ENCODE peak calls at places on chromosomes 7 and 10, in six cellular contexts. One of them, this sample, is unnamed.

GRCh38 chr7:48180981-48181380 is 9.7 kb downstream of the ABCA13 start:
- DNase-seq in sigmoid colon: no peak
- DNase-seq in transverse colon: no peak
- DNase-seq in H1: no peak
- DNase-seq in tibial nerve: no peak
- DNase-seq in HCT116: no peak
- DNase-seq in this sample: no peak

GRCh38 chr10:35043796-35044344 is 46.3 kb downstream of the CUL2 start:
- DNase-seq in sigmoid colon: no peak
- DNase-seq in transverse colon: no peak
- DNase-seq in H1: no peak
- DNase-seq in tibial nerve: no peak
- DNase-seq in HCT116: no peak
- DNase-seq in this sample: no peak

GRCh38 chr10:132371641-132372081 is 25.3 kb upstream of the PWWP2B start:
- DNase-seq in sigmoid colon: no peak
- DNase-seq in transverse colon: no peak
- DNase-seq in H1: no peak
- DNase-seq in tibial nerve: no peak
- DNase-seq in HCT116: peak; percentile 15
- DNase-seq in this sample: no peak

GRCh38 chr10:26112532-26112931 is 104.0 kb upstream of the GAD2 start:
- DNase-seq in sigmoid colon: no peak
- DNase-seq in transverse colon: no peak
- DNase-seq in H1: no peak
- DNase-seq in tibial nerve: no peak
- DNase-seq in HCT116: no peak
- DNase-seq in this sample: no peak

GRCh38 chr10:48684463-48684791 is 246 bp upstream of the WDFY4 start:
- DNase-seq in sigmoid colon: no peak
- DNase-seq in transverse colon: no peak
- DNase-seq in H1: no peak
- DNase-seq in tibial nerve: no peak
- DNase-seq in HCT116: no peak
- DNase-seq in this sample: no peak

GRCh38 chr7:22474645-22475044 is 25.3 kb downstream of the STEAP1B start:
- DNase-seq in sigmoid colon: no peak
- DNase-seq in transverse colon: no peak
- DNase-seq in H1: no peak
- DNase-seq in tibial nerve: no peak
- DNase-seq in HCT116: no peak
- DNase-seq in this sample: no peak

GRCh38 chr7:4102231-4102841 is 579.8 kb upstream of the FOXK1 start:
- DNase-seq in sigmoid colon: no peak
- DNase-seq in transverse colon: no peak
- DNase-seq in H1: no peak
- DNase-seq in tibial nerve: no peak
- DNase-seq in HCT116: no peak
- DNase-seq in this sample: no peak

GRCh38 chr7:51246258-51247245 is 70.1 kb downstream of the COBL start:
- DNase-seq in sigmoid colon: no peak
- DNase-seq in transverse colon: no peak
- DNase-seq in H1: no peak
- DNase-seq in tibial nerve: no peak
- DNase-seq in HCT116: no peak
- DNase-seq in this sample: no peak

GRCh38 chr10:17241611-17242333 is 13.7 kb downstream of the VIM start:
- DNase-seq in sigmoid colon: no peak
- DNase-seq in transverse colon: no peak
- DNase-seq in H1: no peak
- DNase-seq in tibial nerve: no peak
- DNase-seq in HCT116: no peak
- DNase-seq in this sample: no peak

GRCh38 chr7:75642810-75643486 is 95.8 kb downstream of the HIP1 start:
- DNase-seq in sigmoid colon: no peak
- DNase-seq in transverse colon: peak; percentile 53
- DNase-seq in H1: no peak
- DNase-seq in tibial nerve: no peak
- DNase-seq in HCT116: peak; percentile 54
- DNase-seq in this sample: peak; percentile 68

GRCh38 chr10:77637474-77637985 is at the start of gene KCNMA1:
- DNase-seq in sigmoid colon: peak; percentile 83
- DNase-seq in transverse colon: peak; percentile 26
- DNase-seq in H1: no peak
- DNase-seq in tibial nerve: no peak
- DNase-seq in HCT116: no peak
- DNase-seq in this sample: no peak

GRCh38 chr10:26890956-26891355 is 30.2 kb upstream of the ABI1 start:
- DNase-seq in sigmoid colon: no peak
- DNase-seq in transverse colon: peak; percentile 73
- DNase-seq in H1: no peak
- DNase-seq in tibial nerve: no peak
- DNase-seq in HCT116: peak; percentile 62
- DNase-seq in this sample: no peak

GRCh38 chr7:126856691-126857291 is 395.9 kb downstream of the GRM8 start:
- DNase-seq in sigmoid colon: no peak
- DNase-seq in transverse colon: no peak
- DNase-seq in H1: no peak
- DNase-seq in tibial nerve: no peak
- DNase-seq in HCT116: peak; percentile 8
- DNase-seq in this sample: no peak

GRCh38 chr10:91901784-91902677 is 7.3 kb downstream of the FGFBP3 start:
- DNase-seq in sigmoid colon: no peak
- DNase-seq in transverse colon: no peak
- DNase-seq in H1: no peak
- DNase-seq in tibial nerve: no peak
- DNase-seq in HCT116: peak; percentile 42
- DNase-seq in this sample: no peak

GRCh38 chr10:78973901-78974408 is 94.8 kb upstream of the ZMIZ1 start:
- DNase-seq in sigmoid colon: peak; percentile 85
- DNase-seq in transverse colon: no peak
- DNase-seq in H1: peak; percentile 71
- DNase-seq in tibial nerve: peak; percentile 59
- DNase-seq in HCT116: peak; percentile 42
- DNase-seq in this sample: peak; percentile 86

GRCh38 chr10:84214046-84214572 is 11.2 kb downstream of the LRIT2 start:
- DNase-seq in sigmoid colon: no peak
- DNase-seq in transverse colon: no peak
- DNase-seq in H1: no peak
- DNase-seq in tibial nerve: no peak
- DNase-seq in HCT116: no peak
- DNase-seq in this sample: no peak

GRCh38 chr7:143352506-143353130 is 9.9 kb downstream of the FAM131B start:
- DNase-seq in sigmoid colon: no peak
- DNase-seq in transverse colon: no peak
- DNase-seq in H1: no peak
- DNase-seq in tibial nerve: no peak
- DNase-seq in HCT116: no peak
- DNase-seq in this sample: no peak

GRCh38 chr10:35640951-35641429 is 1.1 kb downstream of the FZD8 start:
- DNase-seq in sigmoid colon: peak; percentile 82
- DNase-seq in transverse colon: peak; percentile 71
- DNase-seq in H1: no peak
- DNase-seq in tibial nerve: no peak
- DNase-seq in HCT116: peak; percentile 31
- DNase-seq in this sample: peak; percentile 73

GRCh38 chr7:130071701-130072622 is 1.6 kb downstream of the KLHDC10 start:
- DNase-seq in sigmoid colon: peak; percentile 73
- DNase-seq in transverse colon: peak; percentile 60
- DNase-seq in H1: peak; percentile 17
- DNase-seq in tibial nerve: no peak
- DNase-seq in HCT116: peak; percentile 84
- DNase-seq in this sample: no peak

GRCh38 chr10:3067859-3068179 is 471 bp downstream of the PFKP start:
- DNase-seq in sigmoid colon: no peak
- DNase-seq in transverse colon: peak; percentile 17
- DNase-seq in H1: no peak
- DNase-seq in tibial nerve: no peak
- DNase-seq in HCT116: no peak
- DNase-seq in this sample: no peak

GRCh38 chr7:155820246-155820645 is 8.0 kb upstream of the SHH start:
- DNase-seq in sigmoid colon: no peak
- DNase-seq in transverse colon: no peak
- DNase-seq in H1: no peak
- DNase-seq in tibial nerve: no peak
- DNase-seq in HCT116: no peak
- DNase-seq in this sample: no peak

GRCh38 chr10:37906382-37906781 is 49.0 kb upstream of the ZNF248 start:
- DNase-seq in sigmoid colon: no peak
- DNase-seq in transverse colon: no peak
- DNase-seq in H1: no peak
- DNase-seq in tibial nerve: no peak
- DNase-seq in HCT116: no peak
- DNase-seq in this sample: no peak

GRCh38 chr7:70595741-70596574 is 536.0 kb upstream of the GALNT17 start:
- DNase-seq in sigmoid colon: no peak
- DNase-seq in transverse colon: peak; percentile 38
- DNase-seq in H1: no peak
- DNase-seq in tibial nerve: no peak
- DNase-seq in HCT116: no peak
- DNase-seq in this sample: peak; percentile 54

GRCh38 chr7:27181176-27181520 is 3.9 kb downstream of the HOXA11 start:
- DNase-seq in sigmoid colon: peak; percentile 80
- DNase-seq in transverse colon: peak; percentile 12
- DNase-seq in H1: no peak
- DNase-seq in tibial nerve: peak; percentile 18
- DNase-seq in HCT116: no peak
- DNase-seq in this sample: no peak

GRCh38 chr10:131012641-131012985 is 298.9 kb downstream of the TCERG1L start:
- DNase-seq in sigmoid colon: no peak
- DNase-seq in transverse colon: no peak
- DNase-seq in H1: no peak
- DNase-seq in tibial nerve: no peak
- DNase-seq in HCT116: no peak
- DNase-seq in this sample: peak; percentile 20

GRCh38 chr10:69962746-69963135 is 89.9 kb upstream of the MACROH2A2 start:
- DNase-seq in sigmoid colon: no peak
- DNase-seq in transverse colon: no peak
- DNase-seq in H1: no peak
- DNase-seq in tibial nerve: no peak
- DNase-seq in HCT116: no peak
- DNase-seq in this sample: no peak

DNA sequence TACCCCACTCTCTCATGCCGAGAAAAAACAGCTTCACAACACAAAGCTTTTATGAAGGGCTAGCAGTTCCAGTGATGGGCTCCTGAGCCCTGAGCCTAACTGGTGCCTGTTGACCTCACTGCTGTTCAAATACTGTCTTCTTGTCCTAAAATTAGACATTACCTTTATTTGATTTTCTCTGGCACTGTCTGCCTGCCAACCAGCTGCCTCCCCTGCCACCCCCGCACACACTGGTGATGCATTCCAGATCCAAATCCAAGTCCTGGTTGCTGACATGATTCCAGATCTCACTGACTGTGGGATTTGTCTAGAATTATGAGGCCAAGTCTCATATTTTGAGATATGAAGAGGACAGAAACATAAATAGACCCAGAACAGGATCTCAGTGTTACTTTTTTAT is 816.2 kb downstream of the NRG3 start:
- DNase-seq in sigmoid colon: no peak
- DNase-seq in transverse colon: no peak
- DNase-seq in H1: no peak
- DNase-seq in tibial nerve: no peak
- DNase-seq in HCT116: no peak
- DNase-seq in this sample: no peak
- TF ChIP-seq CTCF in sigmoid colon: no peak
- TF ChIP-seq CTCF in transverse colon: no peak
- TF ChIP-seq CTCF in H1: no peak
- TF ChIP-seq CTCF in tibial nerve: no peak
- TF ChIP-seq CTCF in HCT116: no peak
- TF ChIP-seq CTCF in this sample: no peak

GRCh38 chr7:44561481-44561880 is 12.2 kb downstream of the DDX56 start:
- DNase-seq in sigmoid colon: no peak
- DNase-seq in transverse colon: no peak
- DNase-seq in H1: no peak
- DNase-seq in tibial nerve: no peak
- DNase-seq in HCT116: no peak
- DNase-seq in this sample: no peak

GRCh38 chr7:44564606-44565005 is 9.1 kb downstream of the DDX56 start:
- DNase-seq in sigmoid colon: no peak
- DNase-seq in transverse colon: no peak
- DNase-seq in H1: no peak
- DNase-seq in tibial nerve: no peak
- DNase-seq in HCT116: no peak
- DNase-seq in this sample: no peak

GRCh38 chr7:44561962-44562621 is 11.6 kb downstream of the DDX56 start:
- DNase-seq in sigmoid colon: no peak
- DNase-seq in transverse colon: peak; percentile 73
- DNase-seq in H1: no peak
- DNase-seq in tibial nerve: no peak
- DNase-seq in HCT116: no peak
- DNase-seq in this sample: peak; percentile 67

GRCh38 chr7:44565097-44565794 is 8.5 kb downstream of the DDX56 start:
- DNase-seq in sigmoid colon: peak; percentile 79
- DNase-seq in transverse colon: peak; percentile 75
- DNase-seq in H1: peak; percentile 36
- DNase-seq in tibial nerve: peak; percentile 42
- DNase-seq in HCT116: no peak
- DNase-seq in this sample: peak; percentile 79

GRCh38 chr7:44563171-44563679 is 10.5 kb downstream of the DDX56 start:
- DNase-seq in sigmoid colon: no peak
- DNase-seq in transverse colon: no peak
- DNase-seq in H1: no peak
- DNase-seq in tibial nerve: no peak
- DNase-seq in HCT116: no peak
- DNase-seq in this sample: peak; percentile 74
- TF ChIP-seq POLR2A in sigmoid colon: no peak
- TF ChIP-seq POLR2A in transverse colon: no peak
- TF ChIP-seq POLR2A in H1: peak; percentile 16
- TF ChIP-seq POLR2A in tibial nerve: no peak
- TF ChIP-seq POLR2A in HCT116: no peak
- TF ChIP-seq POLR2A in this sample: no peak

GRCh38 chr10:96264938-96265337 is 6.4 kb downstream of the BLNK start:
- DNase-seq in sigmoid colon: no peak
- DNase-seq in transverse colon: no peak
- DNase-seq in H1: no peak
- DNase-seq in tibial nerve: no peak
- DNase-seq in HCT116: no peak
- DNase-seq in this sample: no peak
- H3K4me1 ChIP-seq in sigmoid colon: no peaks in the 10 kb centered on the region
- H3K4me1 ChIP-seq in transverse colon: peaks cover 75% of the 10 kb centered on the region
- H3K4me1 ChIP-seq in H1: peaks cover 4% of the 10 kb centered on the region
- H3K4me1 ChIP-seq in tibial nerve: no peaks in the 10 kb centered on the region
- H3K4me1 ChIP-seq in HCT116: peaks cover 34% of the 10 kb centered on the region
- H3K4me1 ChIP-seq in this sample: no peaks in the 10 kb centered on the region

GRCh38 chr7:30504347-30505173 is at the start of gene GGCT:
- DNase-seq in sigmoid colon: peak; percentile 100
- DNase-seq in transverse colon: peak; percentile 99
- DNase-seq in H1: peak; percentile 94
- DNase-seq in tibial nerve: peak; percentile 99
- DNase-seq in HCT116: peak; percentile 96
- DNase-seq in this sample: peak; percentile 100
- TF ChIP-seq CTCF in sigmoid colon: no peak
- TF ChIP-seq CTCF in transverse colon: no peak
- TF ChIP-seq CTCF in H1: no peak
- TF ChIP-seq CTCF in tibial nerve: no peak
- TF ChIP-seq CTCF in HCT116: no peak
- TF ChIP-seq CTCF in this sample: no peak

This sample was measured in right lobe of liver.